ENCODE peak calls at places on chromosomes 11 and 22, in ten cellular contexts. U, S, H, Y, D, G, M, V, L and C are unnamed samples.
A peak's percentile ranks its signal among the peaks of the same experiment; 100 is the strongest.

GRCh38 chr11:34640050-34640971 is 19.4 kb downstream of the EHF start:
- DNase-seq in U (no peak), S (peak; percentile 86), H (no peak), Y (no peak), D (no peak), G (no peak), M (peak; percentile 64), V (no peak), L (peak; percentile 71), C (no peak)

GRCh38 chr22:38843201-38843715 is 570 bp downstream of the NPTXR start:
- DNase-seq in U (peak; percentile 52), S (peak; percentile 79), H (peak; percentile 57), Y (peak; percentile 70), D (no peak), G (no peak), M (peak; percentile 89), V (peak; percentile 30), L (no peak), C (peak; percentile 68)

GRCh38 chr11:45750439-45750838 is 54.5 kb upstream of the SLC35C1 start:
- DNase-seq in U (no peak), S (no peak), H (no peak), Y (no peak), D (no peak), G (no peak), M (no peak), V (no peak), L (no peak), C (no peak)

GRCh38 chr11:100562102-100562501 is 125.0 kb upstream of the ARHGAP42 start:
- DNase-seq in U (peak; percentile 66), S (no peak), H (no peak), Y (no peak), D (peak; percentile 26), G (no peak), M (no peak), V (no peak), L (no peak), C (no peak)

GRCh38 chr11:122808494-122808893 is 29.8 kb upstream of the CRTAM start:
- DNase-seq in U (no peak), S (no peak), H (no peak), Y (no peak), D (peak; percentile 56), G (no peak), M (no peak), V (no peak), L (no peak), C (peak; percentile 11)

GRCh38 chr22:19943665-19944026 is 2.0 kb upstream of the TXNRD2 start:
- DNase-seq in U (no peak), S (peak; percentile 27), H (no peak), Y (no peak), D (no peak), G (no peak), M (no peak), V (no peak), L (peak; percentile 32), C (peak; percentile 77)

GRCh38 chr11:89220684-89221339 is 43.1 kb downstream of the TYR start:
- DNase-seq in U (no peak), S (no peak), H (no peak), Y (no peak), D (no peak), G (no peak), M (no peak), V (no peak), L (no peak), C (no peak)

GRCh38 chr11:8318536-8318935 is 54.9 kb upstream of the LMO1 start:
- DNase-seq in U (no peak), S (no peak), H (no peak), Y (peak; percentile 73), D (no peak), G (no peak), M (peak; percentile 85), V (no peak), L (no peak), C (no peak)

GRCh38 chr11:64698427-64698826 is 24.6 kb downstream of the NRXN2 start:
- DNase-seq in U (no peak), S (no peak), H (no peak), Y (no peak), D (no peak), G (no peak), M (no peak), V (no peak), L (no peak), C (no peak)

GRCh38 chr11:64705501-64705900 is 17.5 kb downstream of the NRXN2 start:
- DNase-seq in U (no peak), S (no peak), H (no peak), Y (no peak), D (no peak), G (no peak), M (no peak), V (no peak), L (no peak), C (no peak)

GRCh38 chr11:64697663-64698375 is 25.2 kb downstream of the NRXN2 start:
- DNase-seq in U (no peak), S (no peak), H (no peak), Y (no peak), D (no peak), G (no peak), M (no peak), V (no peak), L (no peak), C (no peak)

DNA sequence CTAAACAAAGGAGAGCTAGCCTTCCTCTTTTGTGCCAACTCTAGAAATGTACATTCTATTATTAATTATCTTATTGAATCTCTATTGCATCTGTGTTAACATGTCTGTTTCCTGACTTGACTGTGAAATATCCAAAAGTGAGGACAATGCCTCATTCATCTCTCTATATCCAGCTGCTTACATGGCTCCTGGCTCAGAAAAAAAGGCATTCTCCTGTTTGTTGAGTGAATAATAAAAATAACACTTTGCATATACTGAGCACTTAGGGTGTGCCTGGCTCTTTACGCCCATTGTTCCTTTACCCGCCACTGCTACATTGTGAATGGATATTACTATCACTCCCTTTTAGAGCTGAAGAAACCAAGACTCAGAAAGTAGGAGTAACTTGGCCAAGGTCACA is 19.9 kb downstream of the NRXN2 start:
- DNase-seq in U (no peak), S (no peak), H (no peak), Y (no peak), D (no peak), G (no peak), M (no peak), V (no peak), L (no peak), C (no peak)
- H3K9me3 ChIP-seq in U (no peaks in the 10 kb centered on the region), S (no peaks in the 10 kb centered on the region), H (no peaks in the 10 kb centered on the region), Y (no peaks in the 10 kb centered on the region), D (no peaks in the 10 kb centered on the region), G (no peaks in the 10 kb centered on the region), M (no peaks in the 10 kb centered on the region), V (no peaks in the 10 kb centered on the region), L (no peaks in the 10 kb centered on the region), C (no peaks in the 10 kb centered on the region)

GRCh38 chr11:57547854-57548377 is 10.5 kb downstream of the SMTNL1 start:
- DNase-seq in U (no peak), S (no peak), H (no peak), Y (no peak), D (no peak), G (no peak), M (no peak), V (no peak), L (no peak), C (peak; percentile 31)

GRCh38 chr11:57545883-57546282 is 8.5 kb downstream of the SMTNL1 start:
- DNase-seq in U (no peak), S (no peak), H (no peak), Y (no peak), D (no peak), G (no peak), M (no peak), V (no peak), L (no peak), C (no peak)

GRCh38 chr11:57546451-57546850 is 9.1 kb downstream of the SMTNL1 start:
- DNase-seq in U (no peak), S (no peak), H (no peak), Y (no peak), D (no peak), G (no peak), M (no peak), V (no peak), L (no peak), C (no peak)

GRCh38 chr11:57544566-57544965 is 7.2 kb downstream of the SMTNL1 start:
- DNase-seq in U (no peak), S (no peak), H (no peak), Y (peak; percentile 80), D (no peak), G (no peak), M (no peak), V (no peak), L (no peak), C (no peak)

DNA sequence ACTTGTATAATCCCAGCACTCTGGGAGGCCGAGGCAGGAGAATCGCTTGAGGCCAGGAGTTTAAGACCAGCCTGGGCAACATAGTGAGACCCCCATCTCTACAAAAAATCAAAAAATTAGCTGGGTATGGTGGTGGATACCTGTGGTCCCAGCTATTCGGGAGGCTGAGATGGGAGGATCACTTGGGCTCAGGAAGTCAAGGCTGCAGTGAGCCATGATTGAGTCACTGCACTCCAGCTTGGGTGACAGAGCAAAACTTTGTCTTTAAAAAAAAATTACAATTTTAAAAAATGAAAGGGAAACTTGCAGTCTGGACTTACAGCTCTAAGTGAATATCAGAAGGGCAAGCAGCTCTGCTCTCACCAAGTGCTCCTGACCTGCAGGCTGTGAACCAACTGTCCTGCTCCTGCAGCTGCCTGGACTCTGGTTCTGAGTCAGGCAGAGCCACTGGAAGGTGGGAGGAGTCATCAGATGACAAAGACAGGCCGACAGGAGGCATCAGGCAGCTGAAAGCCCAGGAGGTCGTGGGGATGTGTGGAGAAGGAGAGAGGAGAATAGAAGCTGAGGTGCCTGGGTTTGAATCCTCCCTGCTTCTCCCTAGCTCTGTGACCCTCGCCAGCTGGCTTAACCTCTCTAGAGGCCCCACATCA is 9.6 kb downstream of the SMTNL1 start:
- DNase-seq in U (no peak), S (no peak), H (no peak), Y (peak; percentile 53), D (no peak), G (no peak), M (peak; percentile 64), V (no peak), L (no peak), C (peak; percentile 69)
- H3K27ac ChIP-seq in U (no peak overlapping the region), S (no peak overlapping the region), H (no peak overlapping the region), Y (no peak overlapping the region), D (no peak overlapping the region), G (no peak overlapping the region), M (peak overlapping the region; percentile 21), V (no peak overlapping the region), L (no peak overlapping the region), C (no peak overlapping the region)

GRCh38 chr22:33227791-33228190 is 169.6 kb upstream of the SYN3 start:
- DNase-seq in U (no peak), S (no peak), H (no peak), Y (no peak), D (no peak), G (no peak), M (no peak), V (no peak), L (no peak), C (no peak)
- H3K9me3 ChIP-seq in U (peaks cover 4% of the 10 kb centered on the region), S (peaks cover 54% of the 10 kb centered on the region), H (peaks cover 5% of the 10 kb centered on the region), Y (peaks cover 11% of the 10 kb centered on the region), D (no peaks in the 10 kb centered on the region), G (peaks cover 38% of the 10 kb centered on the region), M (peaks cover 13% of the 10 kb centered on the region), V (peaks cover 21% of the 10 kb centered on the region), L (peaks cover 7% of the 10 kb centered on the region), C (peaks cover 12% of the 10 kb centered on the region)

DNA sequence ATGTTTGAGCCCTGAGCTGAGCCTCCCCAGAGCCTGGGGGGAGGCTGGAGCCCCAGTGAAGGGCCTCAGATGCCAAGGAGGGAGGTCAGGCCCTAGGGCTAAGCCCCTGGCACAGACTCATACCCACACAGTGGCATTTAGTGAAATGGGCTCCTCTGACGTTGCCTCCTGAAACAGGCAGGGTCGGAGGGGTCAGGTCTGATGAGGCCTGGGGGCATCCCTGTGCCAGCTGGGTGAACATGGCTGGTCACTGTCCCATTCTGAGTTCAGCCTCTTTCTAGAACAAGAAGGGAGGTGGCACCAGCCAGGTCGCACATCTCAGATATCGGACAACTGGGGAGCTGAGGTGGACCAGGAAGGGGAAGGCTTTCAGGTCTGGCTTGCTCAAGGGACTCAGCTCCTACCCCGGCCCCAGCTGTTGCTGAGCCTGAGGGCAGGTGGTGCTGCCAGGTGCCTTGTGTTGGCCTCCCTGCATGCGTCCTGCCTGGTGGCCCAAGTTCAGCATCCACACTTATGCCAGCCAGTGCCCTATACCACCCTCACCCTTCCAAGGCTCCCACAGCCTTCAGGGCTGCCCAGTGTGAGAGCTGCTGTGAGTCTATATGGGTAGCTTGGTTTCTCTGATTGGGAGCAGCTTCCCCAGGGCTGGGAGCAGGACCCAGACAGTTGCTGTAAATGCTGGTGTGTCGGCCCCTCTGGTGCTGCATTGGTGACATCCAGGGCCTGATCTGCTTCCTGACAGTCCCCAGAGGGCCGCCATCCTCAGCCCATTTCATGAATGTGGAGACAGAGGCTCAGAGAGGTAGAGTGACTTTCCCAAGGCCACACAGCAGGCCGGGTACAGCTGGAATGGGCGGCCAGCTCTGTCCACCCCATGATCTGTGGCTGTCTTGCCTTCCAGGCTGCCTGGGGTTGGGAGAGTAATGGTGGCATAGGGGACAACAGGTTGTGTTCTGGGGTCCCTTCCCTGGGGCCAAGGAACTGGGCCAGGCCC is 32.8 kb upstream of the PPARA start:
- DNase-seq in U (no peak), S (no peak), H (no peak), Y (no peak), D (no peak), G (no peak), M (no peak), V (no peak), L (no peak), C (no peak)
- H3K27ac ChIP-seq in U (peak overlapping the region; percentile 31), S (no peak overlapping the region), H (no peak overlapping the region), Y (no peak overlapping the region), D (no peak overlapping the region), G (no peak overlapping the region), M (no peak overlapping the region), V (no peak overlapping the region), L (no peak overlapping the region), C (no peak overlapping the region)